ENCODE peak calls at places on chromosomes 12 and 14, in nine cellular contexts. S, V, X, C, G, B, U, A and H are unnamed samples.

GRCh38 chr12:3380200-3381020 is 110.6 kb upstream of the PRMT8 start:
- DNase-seq in X (no peak), C (peak), G (no peak), U (no peak), S (no peak), B (no peak), V (no peak), A (no peak), H (peak)

GRCh38 chr12:43812926-43813325 is 6.8 kb upstream of the TWF1 start:
- DNase-seq in G (no peak), V (peak), S (no peak), C (no peak), A (no peak), U (no peak), X (no peak), B (no peak), H (no peak)

GRCh38 chr12:69342407-69342806 is 5.8 kb upstream of the LYZ start:
- DNase-seq in X (no peak), S (no peak), G (no peak), B (no peak), V (no peak), U (no peak), A (no peak), C (no peak), H (peak)

GRCh38 chr12:121534495-121535148 is 46.2 kb downstream of the KDM2B start:
- DNase-seq in G (no peak), A (no peak), C (no peak), V (no peak), B (no peak), S (no peak), X (no peak), U (peak), H (no peak)

GRCh38 chr14:72904840-72905561 is 11.1 kb upstream of the DPF3 start:
- DNase-seq in S (peak), C (no peak), G (peak), X (peak), B (no peak), A (peak), U (no peak), V (peak), H (peak)

GRCh38 chr12:116881325-116881866 is at the start of gene HRK:
- DNase-seq in B (no peak), C (no peak), S (no peak), U (no peak), G (no peak), V (no peak), X (no peak), A (no peak), H (no peak)

GRCh38 chr14:70359076-70359424 is 433 bp downstream of the COX16 start:
- DNase-seq in C (no peak), B (no peak), G (no peak), X (no peak), S (no peak), V (no peak), U (no peak), A (no peak), H (no peak)

GRCh38 chr14:93748208-93749080 is 39.8 kb downstream of the PRIMA1 start:
- DNase-seq in S (no peak), C (no peak), U (no peak), V (no peak), A (no peak), X (no peak), G (no peak), B (no peak), H (no peak)

GRCh38 chr12:128549621-128550020 is 274.1 kb downstream of the SLC15A4 start:
- DNase-seq in V (no peak), G (no peak), S (no peak), C (no peak), U (no peak), B (no peak), A (no peak), X (no peak), H (no peak)

GRCh38 chr12:124625867-124626675 is 58.7 kb upstream of the NCOR2 start:
- DNase-seq in B (peak), V (peak), U (peak), G (peak), S (peak), A (peak), C (peak), X (peak), H (peak)

GRCh38 chr12:39912211-39912980 is 193.5 kb downstream of the SLC2A13 start:
- DNase-seq in U (no peak), S (peak), X (no peak), G (peak), B (peak), A (no peak), C (no peak), V (no peak), H (no peak)

GRCh38 chr12:51921017-51921725 is 13.9 kb downstream of the ACVRL1 start:
- DNase-seq in X (no peak), C (no peak), V (no peak), U (no peak), B (peak), G (no peak), S (no peak), A (no peak), H (no peak)

GRCh38 chr14:38207830-38208815 is at the start of gene SSTR1:
- DNase-seq in C (no peak), S (no peak), B (peak), A (no peak), U (no peak), X (peak), V (no peak), G (no peak), H (no peak)

GRCh38 chr12:70891059-70891632 is 29.4 kb downstream of the PTPRR start:
- DNase-seq in B (no peak), C (no peak), S (no peak), G (no peak), A (no peak), V (no peak), U (no peak), X (no peak), H (no peak)

GRCh38 chr12:56037161-56037560 is 4.6 kb upstream of the RPS26 start:
- DNase-seq in V (no peak), G (no peak), C (no peak), A (no peak), X (no peak), B (no peak), U (no peak), S (no peak), H (peak)

GRCh38 chr12:56836317-56836716 is 73.2 kb downstream of the HSD17B6 start:
- DNase-seq in S (peak), A (peak), C (no peak), B (no peak), U (no peak), G (peak), X (no peak), V (no peak), H (peak)

GRCh38 chr12:12720637-12721250 is 3.6 kb downstream of the CDKN1B start:
- DNase-seq in V (no peak), G (peak), B (no peak), X (peak), C (peak), A (no peak), U (no peak), S (no peak), H (peak)

GRCh38 chr12:112239881-112240280 is 114.5 kb downstream of the TRAFD1 start:
- DNase-seq in C (no peak), S (no peak), V (no peak), X (no peak), U (no peak), G (no peak), B (no peak), A (no peak), H (no peak)

GRCh38 chr12:28425531-28425930 is 235.3 kb downstream of the CCDC91 start:
- DNase-seq in U (no peak), X (no peak), G (no peak), C (no peak), B (no peak), V (no peak), S (no peak), A (no peak), H (no peak)

GRCh38 chr14:82528011-82528410 is 994.4 kb upstream of the SEL1L start:
- DNase-seq in A (no peak), U (no peak), S (no peak), G (no peak), B (no peak), X (no peak), V (no peak), C (no peak), H (no peak)

GRCh38 chr12:89166525-89166934 is 185.8 kb downstream of the DUSP6 start:
- DNase-seq in U (no peak), A (no peak), X (peak), C (no peak), B (no peak), G (peak), S (no peak), V (peak), H (peak)

GRCh38 chr14:38948171-38948570 is 154.9 kb downstream of the SEC23A start:
- DNase-seq in U (no peak), A (no peak), X (no peak), G (no peak), V (no peak), B (no peak), C (no peak), S (no peak), H (no peak)

DNA sequence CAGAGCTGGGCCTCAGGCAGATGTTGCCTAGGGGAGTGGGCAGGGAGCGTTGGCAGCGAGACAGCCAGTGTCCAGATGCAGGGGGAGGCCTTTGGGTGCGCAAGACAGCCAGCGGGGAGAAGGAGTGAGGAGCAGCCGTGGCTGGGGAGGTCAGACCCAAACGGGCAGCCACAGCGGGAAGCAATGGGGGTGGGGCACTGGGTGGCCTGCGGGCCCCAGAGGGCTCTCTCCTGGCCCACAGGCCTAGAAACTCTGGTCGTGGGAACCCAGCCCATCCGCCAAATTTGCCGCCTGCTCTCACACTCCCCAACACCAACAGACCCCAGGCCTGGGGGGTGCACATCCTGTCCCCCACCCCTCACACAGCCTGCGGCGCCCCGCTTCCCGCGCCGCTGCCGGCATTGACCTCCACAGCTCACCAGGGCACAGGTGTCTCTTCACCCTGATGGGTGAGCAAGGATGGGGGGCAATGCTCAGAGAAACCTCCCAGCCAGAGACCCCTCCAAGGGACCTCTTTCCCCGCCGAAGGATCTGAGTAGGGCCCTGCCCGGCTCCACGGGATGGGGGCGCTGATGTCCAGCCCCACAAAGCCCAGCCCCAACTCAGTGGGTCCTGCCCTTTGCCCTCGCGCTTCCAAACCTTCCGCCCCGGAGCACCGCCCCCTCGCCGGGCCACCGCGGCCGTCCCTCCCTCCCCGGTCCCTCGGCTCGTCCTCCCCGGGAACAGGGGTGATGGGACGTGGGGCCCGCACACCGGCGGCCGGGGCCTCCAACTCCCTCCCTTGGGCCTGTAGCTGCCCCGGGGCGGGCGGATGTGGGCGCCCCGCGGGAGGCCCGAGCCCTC is 781 bp downstream of the HDAC7 start:
- DNase-seq in C (no peak), A (peak), B (peak), X (peak), G (peak), U (peak), S (peak), V (no peak), H (peak)
- TF ChIP-seq POLR2A in C (peak), A (no peak), B (peak), X (peak), G (peak), U (peak), S (no peak), V (no peak), H (peak)

DNA sequence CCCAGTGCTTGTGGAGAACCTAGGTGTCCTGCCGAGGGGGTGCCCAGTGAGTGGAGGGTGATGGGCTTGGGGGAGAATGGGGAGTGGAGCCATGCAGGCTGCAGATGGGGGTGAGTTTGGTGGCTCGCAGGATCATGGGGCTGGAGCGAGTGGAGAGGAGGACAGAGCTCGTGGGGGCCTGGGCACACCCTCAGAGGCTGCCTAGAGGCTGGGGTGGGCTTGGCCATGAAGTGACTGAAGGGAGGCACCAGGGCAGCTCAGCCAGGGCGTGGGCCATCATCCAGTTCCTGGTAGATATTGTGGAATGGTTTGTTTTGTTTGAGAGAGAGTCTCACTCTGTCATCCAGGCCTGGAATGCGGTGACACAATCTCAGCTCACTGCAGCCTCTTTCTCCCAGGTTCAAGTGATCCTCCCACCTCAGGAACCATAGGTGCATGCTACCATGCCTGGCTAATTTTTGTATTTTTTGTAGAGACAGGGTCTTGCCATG is 43.4 kb upstream of the AMN start:
- DNase-seq in G (peak), A (no peak), C (no peak), X (no peak), S (no peak), B (peak), V (no peak), U (no peak), H (no peak)
- TF ChIP-seq CTCF in G (no peak), A (no peak), C (no peak), X (no peak), S (no peak), B (no peak), V (no peak), U (no peak), H (no peak)

GRCh38 chr14:104982548-104983230 is 2.9 kb upstream of the CLBA1 start:
- DNase-seq in G (no peak), B (no peak), S (no peak), A (no peak), V (no peak), C (no peak), U (peak), X (no peak), H (no peak)

GRCh38 chr14:104983231-104983721 is 2.3 kb upstream of the CLBA1 start:
- DNase-seq in C (no peak), X (no peak), V (no peak), G (no peak), S (no peak), B (no peak), A (no peak), U (no peak), H (no peak)

GRCh38 chr14:104986487-104987164 is 1.0 kb downstream of the CLBA1 start:
- DNase-seq in B (no peak), C (no peak), X (no peak), G (no peak), S (no peak), V (no peak), A (no peak), U (no peak), H (no peak)

GRCh38 chr14:104984056-104984894 is 1.3 kb upstream of the CLBA1 start:
- DNase-seq in C (no peak), A (no peak), B (no peak), U (peak), S (no peak), X (no peak), V (no peak), G (no peak), H (no peak)

GRCh38 chr14:104985675-104986486 is at the start of gene CLBA1:
- DNase-seq in S (no peak), V (peak), B (peak), A (peak), X (peak), G (peak), C (no peak), U (peak), H (peak)
- TF ChIP-seq POLR2A in S (no peak), V (no peak), B (peak), A (no peak), X (no peak), G (peak), C (no peak), U (peak), H (peak)

GRCh38 chr14:53962954-53963490 is 6.4 kb upstream of the BMP4 start:
- DNase-seq in S (no peak), B (no peak), U (no peak), X (no peak), C (no peak), G (no peak), V (no peak), A (no peak), H (no peak)

GRCh38 chr14:53968756-53969155 is 12.1 kb upstream of the BMP4 start:
- DNase-seq in C (no peak), B (no peak), X (no peak), A (no peak), S (no peak), V (no peak), U (no peak), G (no peak), H (no peak)

GRCh38 chr14:53964249-53964648 is 7.6 kb upstream of the BMP4 start:
- DNase-seq in S (no peak), C (no peak), G (no peak), B (no peak), V (peak), A (no peak), X (peak), U (no peak), H (no peak)

GRCh38 chr14:53967606-53968005 is 11.0 kb upstream of the BMP4 start:
- DNase-seq in B (no peak), C (no peak), X (no peak), A (no peak), S (no peak), G (no peak), U (no peak), V (no peak), H (no peak)

GRCh38 chr14:53963491-53964227 is 7.0 kb upstream of the BMP4 start:
- DNase-seq in C (no peak), G (peak), U (no peak), S (peak), V (no peak), B (peak), A (no peak), X (peak), H (no peak)
- TF ChIP-seq CTCF in C (no peak), G (peak), U (peak), S (peak), V (peak), B (peak), A (peak), X (peak), H (no peak)

DNA sequence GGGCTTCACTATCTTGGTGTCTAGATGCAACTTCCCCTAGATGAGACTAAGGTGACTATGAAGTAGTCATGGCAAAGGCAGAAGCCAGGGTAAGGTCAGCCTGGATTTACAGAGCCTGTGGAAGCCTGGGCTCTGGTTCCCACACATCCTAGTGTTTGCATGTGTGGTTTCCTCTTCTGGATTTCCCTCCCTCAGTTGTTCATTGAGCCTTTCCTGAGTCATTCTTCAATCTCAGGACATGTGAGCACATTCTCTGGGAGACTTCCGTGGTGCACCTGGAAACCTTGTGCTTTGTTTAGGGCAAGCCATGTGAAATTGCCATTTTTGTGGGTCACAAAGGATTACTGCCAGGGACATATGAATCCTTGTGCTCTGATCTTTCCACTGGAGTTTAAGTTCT is 236.6 kb downstream of the C12orf75 start:
- DNase-seq in V (no peak), A (no peak), S (no peak), C (no peak), U (no peak), G (no peak), X (no peak), B (no peak), H (no peak)
- TF ChIP-seq POLR2A in V (no peak), A (no peak), S (no peak), C (no peak), U (no peak), G (no peak), X (no peak), B (no peak), H (no peak)

DNA sequence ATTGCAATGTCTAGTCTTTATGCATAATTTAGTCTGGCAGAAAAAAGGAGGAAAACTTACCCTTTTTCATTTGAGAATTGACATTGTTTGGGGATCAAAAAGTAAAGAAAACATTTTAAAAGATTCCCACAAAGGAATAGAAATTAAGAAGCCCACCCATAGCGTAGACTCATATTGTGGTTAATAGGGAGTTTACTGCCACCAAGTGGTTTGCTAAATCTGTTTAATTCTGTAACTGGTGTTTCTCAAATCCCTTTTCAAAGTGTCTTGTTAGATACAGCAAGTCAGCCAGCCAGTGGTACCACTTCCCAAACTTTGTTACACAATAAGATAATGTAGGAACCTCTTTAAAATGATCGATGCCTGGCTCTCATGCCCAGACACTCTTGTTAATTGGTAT is 180.3 kb downstream of the IPO8 start:
- DNase-seq in A (no peak), G (peak), U (no peak), S (no peak), C (no peak), B (no peak), V (no peak), X (peak), H (peak)
- TF ChIP-seq CTCF in A (no peak), G (peak), U (peak), S (no peak), C (no peak), B (peak), V (peak), X (peak), H (no peak)

GRCh38 chr12:6569786-6570185 is 1.7 kb upstream of the NOP2 start:
- DNase-seq in G (no peak), C (no peak), S (no peak), U (no peak), V (no peak), A (no peak), B (no peak), X (no peak), H (no peak)

GRCh38 chr12:6567112-6567680 is 895 bp downstream of the NOP2 start:
- DNase-seq in U (no peak), S (peak), V (no peak), A (no peak), B (no peak), G (no peak), X (peak), C (no peak), H (peak)

GRCh38 chr12:6570264-6570887 is 2.3 kb upstream of the NOP2 start:
- DNase-seq in A (peak), C (no peak), G (peak), U (no peak), S (no peak), B (peak), X (peak), V (no peak), H (peak)

GRCh38 chr12:6567824-6568617 is at the start of gene NOP2:
- DNase-seq in A (peak), S (peak), C (peak), U (peak), G (peak), X (peak), V (peak), B (peak), H (peak)

DNA sequence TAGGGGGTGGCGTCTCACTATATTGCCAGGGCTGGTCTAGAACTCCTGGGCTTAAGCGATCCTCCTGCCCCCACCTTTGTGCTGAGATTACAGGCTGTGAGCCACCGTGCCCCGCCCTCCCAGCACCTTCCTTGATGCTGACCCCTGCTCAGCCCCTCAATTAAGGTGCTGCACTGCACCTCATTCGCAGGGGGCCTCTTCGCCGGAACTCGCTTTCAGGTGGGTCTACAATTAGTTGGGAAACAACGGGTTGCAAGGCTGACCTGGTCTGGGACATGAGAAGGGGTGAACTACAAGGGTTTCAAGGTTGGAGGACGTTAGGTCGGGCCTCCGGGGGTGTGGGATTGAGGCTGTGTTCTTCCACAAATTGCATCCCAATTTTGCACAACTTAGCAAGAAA is 1.2 kb upstream of the NOP2 start:
- DNase-seq in X (no peak), S (peak), V (no peak), B (no peak), A (no peak), U (no peak), C (no peak), G (no peak), H (no peak)
- TF ChIP-seq POLR2A in X (no peak), S (no peak), V (no peak), B (no peak), A (no peak), U (no peak), C (no peak), G (no peak), H (no peak)